ENCODE peak calls at places on chromosomes 13 and 19, in nine cellular contexts. M is AG08395; Q is hepatocyte; P is fibroblast of gingiva; R is GM04504; S is C1 segment of cervical spinal cord; N is AML-193; W is stimulated activated CD4-positive, alpha-beta T cell treated with anti-CD3 and anti-CD28 coated beads, Interleukin-2, amount 100 ng/mL, for 48 hours; I is caudate nucleus. L is an unnamed sample.

GRCh38 chr13:112174476-112175110 is 107.6 kb downstream of the SOX1 start:
- DNase-seq in M (no peak), Q (no peak), P (no peak), R (no peak), S (no peak), N (no peak), W (no peak), I (no peak), L (no peak)

GRCh38 chr13:102091231-102091630 is 310.6 kb downstream of the FGF14 start:
- DNase-seq in M (no peak), Q (peak; percentile 6), P (no peak), R (no peak), S (no peak), N (no peak), W (no peak), I (no peak), L (no peak)

GRCh38 chr19:3121821-3122511 is 13.9 kb upstream of the GNA15 start:
- DNase-seq in M (no peak), Q (no peak), P (no peak), R (no peak), S (no peak), N (no peak), W (no peak), I (no peak), L (no peak)

GRCh38 chr13:97564929-97565328 is 131.0 kb downstream of the RAP2A start:
- DNase-seq in M (no peak), Q (no peak), P (no peak), R (no peak), S (no peak), N (no peak), W (no peak), I (no peak), L (no peak)

GRCh38 chr13:89455741-89456140 is 1784.6 kb downstream of the SLITRK5 start:
- DNase-seq in M (no peak), Q (no peak), P (no peak), R (no peak), S (no peak), N (no peak), W (no peak), I (no peak), L (no peak)

GRCh38 chr13:36681894-36682624 is 8.2 kb downstream of the SERTM1 start:
- DNase-seq in M (no peak), Q (no peak), P (no peak), R (no peak), S (no peak), N (no peak), W (no peak), I (no peak), L (no peak)

GRCh38 chr19:10430505-10431253 is 10.3 kb downstream of the PDE4A start:
- DNase-seq in M (peak; percentile 85), Q (peak; percentile 74), P (peak; percentile 68), R (peak; percentile 23), S (no peak), N (no peak), W (no peak), I (no peak), L (no peak)

GRCh38 chr13:24617394-24618218 is 62.6 kb upstream of the ATP12A start:
- DNase-seq in M (no peak), Q (no peak), P (no peak), R (no peak), S (no peak), N (no peak), W (no peak), I (peak; percentile 21), L (no peak)

GRCh38 chr13:112883241-112883945 is 85.6 kb upstream of the MCF2L start:
- DNase-seq in M (no peak), Q (no peak), P (no peak), R (no peak), S (no peak), N (no peak), W (no peak), I (no peak), L (no peak)

GRCh38 chr19:32373614-32374295 is 28.3 kb downstream of the ZNF507 start:
- DNase-seq in M (peak; percentile 92), Q (peak; percentile 90), P (peak; percentile 96), R (peak; percentile 94), S (no peak), N (no peak), W (no peak), I (no peak), L (no peak)

GRCh38 chr19:50025794-50026549 is at the start of gene ZNF473:
- DNase-seq in M (peak; percentile 94), Q (peak; percentile 97), P (peak; percentile 96), R (peak; percentile 93), S (peak; percentile 99), N (peak; percentile 95), W (peak; percentile 80), I (peak; percentile 96), L (peak; percentile 89)

GRCh38 chr19:34505321-34506025 is 23.9 kb downstream of the WTIP start:
- DNase-seq in M (peak; percentile 1), Q (no peak), P (no peak), R (no peak), S (no peak), N (no peak), W (no peak), I (no peak), L (no peak)

GRCh38 chr19:11843741-11844140 is 4.8 kb upstream of the ZNF439 start:
- DNase-seq in M (no peak), Q (peak; percentile 5), P (no peak), R (no peak), S (no peak), N (no peak), W (no peak), I (no peak), L (no peak)

GRCh38 chr13:30647824-30648521 is 30.3 kb downstream of the USPL1 start:
- DNase-seq in M (no peak), Q (no peak), P (no peak), R (no peak), S (no peak), N (no peak), W (no peak), I (no peak), L (no peak)

GRCh38 chr19:44754743-44755066 is 6.2 kb downstream of the BCL3 start:
- DNase-seq in M (no peak), Q (no peak), P (no peak), R (no peak), S (no peak), N (no peak), W (no peak), I (no peak), L (no peak)

GRCh38 chr13:69274231-69274630 is 833.4 kb upstream of the ATXN8OS start:
- DNase-seq in M (no peak), Q (peak; percentile 33), P (no peak), R (no peak), S (no peak), N (no peak), W (no peak), I (no peak), L (no peak)

GRCh38 chr19:2602391-2603181 is 99.9 kb downstream of the GNG7 start:
- DNase-seq in M (peak; percentile 90), Q (peak; percentile 89), P (peak; percentile 99), R (peak; percentile 95), S (no peak), N (no peak), W (no peak), I (peak; percentile 38), L (no peak)

GRCh38 chr13:80339578-80339840 is 1.4 kb downstream of the SPRY2 start:
- DNase-seq in M (no peak), Q (no peak), P (no peak), R (no peak), S (no peak), N (no peak), W (no peak), I (no peak), L (no peak)

GRCh38 chr13:95243207-95243606 is 58.0 kb downstream of the ABCC4 start:
- DNase-seq in M (no peak), Q (no peak), P (no peak), R (no peak), S (no peak), N (no peak), W (no peak), I (no peak), L (no peak)

GRCh38 chr19:19578241-19578640 is 40.2 kb downstream of the CILP2 start:
- DNase-seq in M (no peak), Q (no peak), P (no peak), R (no peak), S (no peak), N (no peak), W (no peak), I (no peak), L (no peak)

GRCh38 chr13:110106726-110107125 is 200.2 kb downstream of the COL4A1 start:
- DNase-seq in M (peak; percentile 49), Q (peak; percentile 8), P (peak; percentile 55), R (no peak), S (no peak), N (no peak), W (no peak), I (no peak), L (no peak)

GRCh38 chr19:37304884-37305255 is 66.0 kb upstream of the ZNF527 start:
- DNase-seq in M (no peak), Q (no peak), P (no peak), R (no peak), S (no peak), N (no peak), W (no peak), I (no peak), L (no peak)

GRCh38 chr13:88288326-88288725 is 617.2 kb downstream of the SLITRK5 start:
- DNase-seq in M (no peak), Q (no peak), P (peak; percentile 22), R (no peak), S (no peak), N (no peak), W (no peak), I (no peak), L (no peak)

GRCh38 chr19:39998511-39998910 is 1.7 kb downstream of the ZNF546 start:
- DNase-seq in M (no peak), Q (no peak), P (peak; percentile 11), R (no peak), S (no peak), N (no peak), W (no peak), I (no peak), L (no peak)

GRCh38 chr13:27427663-27428062 is 3.2 kb downstream of the GTF3A start:
- DNase-seq in M (no peak), Q (no peak), P (no peak), R (no peak), S (no peak), N (no peak), W (no peak), I (no peak), L (no peak)

GRCh38 chr19:41934849-41935374 is 6.7 kb upstream of the ERFL start:
- DNase-seq in M (peak; percentile 84), Q (peak; percentile 82), P (no peak), R (peak; percentile 33), S (peak; percentile 35), N (peak; percentile 15), W (peak; percentile 80), I (peak; percentile 16), L (no peak)

GRCh38 chr13:50697746-50698526 is 145.6 kb downstream of the DLEU7 start:
- DNase-seq in M (no peak), Q (peak; percentile 33), P (no peak), R (no peak), S (no peak), N (no peak), W (no peak), I (no peak), L (no peak)

GRCh38 chr13:35157143-35157755 is 215.2 kb downstream of the NBEA start:
- DNase-seq in M (peak; percentile 61), Q (peak; percentile 62), P (peak; percentile 37), R (no peak), S (peak; percentile 11), N (peak; percentile 67), W (peak; percentile 7), I (no peak), L (peak; percentile 29)

GRCh38 chr13:109758937-109759480 is 27.4 kb downstream of the IRS2 start:
- DNase-seq in M (no peak), Q (no peak), P (no peak), R (no peak), S (no peak), N (no peak), W (no peak), I (no peak), L (no peak)

GRCh38 chr13:87877477-87877876 is 206.3 kb downstream of the SLITRK5 start:
- DNase-seq in M (no peak), Q (no peak), P (no peak), R (no peak), S (no peak), N (no peak), W (no peak), I (no peak), L (no peak)

L was measured in GM12864.